ENCODE peak calls at places on chromosome 3, in four cellular contexts. G, O, H and N are unnamed samples. For H3K4me1, the result is how much of the 10 kb centered on the place peaks cover.

GRCh38 chr3:197748597-197749314 is 927 bp upstream of the FYTTD1 start:
- DNase-seq in G (no peak), O (no peak), H (no peak), N (no peak)

GRCh38 chr3:98726084-98726483 is 37.1 kb upstream of the ST3GAL6 start:
- DNase-seq in H (no peak), G (no peak), O (no peak), N (no peak)

GRCh38 chr3:172461530-172462138 is 13.4 kb upstream of the GHSR start:
- DNase-seq in H (no peak), O (no peak), G (no peak), N (peak)

GRCh38 chr3:173465112-173465511 is 67.6 kb downstream of the NLGN1 start:
- DNase-seq in O (no peak), H (no peak), G (no peak), N (no peak)

GRCh38 chr3:94184781-94185180 is 121.9 kb downstream of the NSUN3 start:
- DNase-seq in O (no peak), G (no peak), H (no peak), N (no peak)

GRCh38 chr3:113265281-113265680 is 53.9 kb downstream of the BOC start:
- DNase-seq in H (no peak), G (no peak), O (no peak), N (no peak)

GRCh38 chr3:112730210-112730609 is 89.3 kb upstream of the CCDC80 start:
- DNase-seq in O (no peak), H (no peak), G (no peak), N (no peak)

GRCh38 chr3:31132132-31132769 is 237.8 kb upstream of the GADL1 start:
- DNase-seq in O (no peak), H (no peak), G (no peak), N (peak)

GRCh38 chr3:158659454-158660237 is 12.8 kb downstream of the LXN start:
- DNase-seq in H (peak), G (peak), O (no peak), N (peak)

GRCh38 chr3:59237121-59237520 is 187.3 kb upstream of the CFAP20DC start:
- DNase-seq in H (no peak), G (no peak), O (no peak), N (no peak)

GRCh38 chr3:126927405-126927750 is 55.5 kb upstream of the PLXNA1 start:
- DNase-seq in G (no peak), H (no peak), O (no peak), N (no peak)

GRCh38 chr3:106341090-106341489 is 472.3 kb upstream of the CBLB start:
- DNase-seq in G (no peak), O (no peak), H (no peak), N (no peak)

GRCh38 chr3:169953462-169954141 is 13.0 kb upstream of the SEC62 start:
- DNase-seq in G (no peak), H (no peak), O (no peak), N (no peak)

GRCh38 chr3:108342829-108343478 is 46.6 kb downstream of the HHLA2 start:
- DNase-seq in O (no peak), G (no peak), H (no peak), N (no peak)

GRCh38 chr3:123841476-123842238 is 42.5 kb downstream of the MYLK start:
- DNase-seq in H (no peak), O (no peak), G (no peak), N (no peak)

GRCh38 chr3:156135921-156136655 is 15.7 kb downstream of the KCNAB1 start:
- DNase-seq in H (no peak), G (no peak), O (no peak), N (peak)

GRCh38 chr3:29697989-29698388 is 417.1 kb downstream of the RBMS3 start:
- DNase-seq in H (no peak), O (no peak), G (no peak), N (no peak)

GRCh38 chr3:114567774-114568173 is 273.9 kb downstream of the TIGIT start:
- DNase-seq in G (no peak), H (no peak), O (no peak), N (no peak)

GRCh38 chr3:142447308-142447851 is 457 bp downstream of the XRN1 start:
- DNase-seq in G (peak), H (peak), O (peak), N (peak)

GRCh38 chr3:189941125-189941524 is 179.6 kb downstream of the P3H2 start:
- DNase-seq in H (peak), G (peak), O (no peak), N (no peak)

GRCh38 chr3:195753609-195754008 is 32.8 kb downstream of the MUC20 start:
- DNase-seq in O (peak), G (no peak), H (no peak), N (no peak)

GRCh38 chr3:150545419-150546225 is 674 bp downstream of the SERP1 start:
- DNase-seq in O (no peak), G (peak), H (peak), N (peak)

GRCh38 chr3:110620118-110620517 is 451.5 kb upstream of the NECTIN3 start:
- DNase-seq in H (no peak), O (no peak), G (no peak), N (no peak)

GRCh38 chr3:41848745-41849574 is 112.9 kb downstream of the ULK4 start:
- DNase-seq in O (no peak), H (no peak), G (no peak), N (no peak)
- H3K4me1 ChIP-seq in O (under half), H (under half), G (under half), N (under half)

DNA sequence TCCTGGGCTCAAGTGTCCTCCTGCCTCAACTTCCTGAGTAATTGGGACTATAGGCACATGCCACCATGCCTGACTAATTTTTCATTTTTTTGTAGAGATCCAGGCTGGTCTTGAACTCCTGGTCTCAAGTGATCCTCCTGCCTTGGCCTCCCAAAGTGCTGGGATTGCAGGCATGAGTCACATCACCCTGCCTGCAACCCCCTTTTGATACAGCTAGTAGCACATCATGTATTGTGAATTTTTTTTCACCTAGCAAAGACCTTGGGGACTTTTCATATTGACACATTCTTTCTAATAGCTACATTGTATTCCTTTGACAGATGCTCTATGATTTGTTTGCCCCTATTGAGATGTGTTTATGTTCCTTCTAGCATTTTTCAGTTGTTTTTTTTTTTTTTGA is 14.2 kb downstream of the IRAK2 start:
- DNase-seq in O (no peak), G (no peak), H (no peak), N (no peak)
- H3K4me1 ChIP-seq in O (under half), G (under half), H (under half), N (under half)

GRCh38 chr3:134313839-134314587 is 60.2 kb downstream of the AMOTL2 start:
- DNase-seq in H (no peak), O (peak), G (no peak), N (no peak)
- H3K4me1 ChIP-seq in H (under half), O (under half), G (under half), N (under half)

GRCh38 chr3:57689367-57690053 is 3.4 kb downstream of the DENND6A start:
- DNase-seq in G (no peak), O (no peak), H (no peak), N (no peak)
- H3K4me1 ChIP-seq in G (under half), O (under half), H (under half), N (half or more)

GRCh38 chr3:188268336-188268735 is 114.4 kb downstream of the LPP start:
- DNase-seq in H (no peak), O (no peak), G (no peak), N (no peak)

GRCh38 chr3:188267790-188268333 is 113.9 kb downstream of the LPP start:
- DNase-seq in H (no peak), G (no peak), O (no peak), N (no peak)

GRCh38 chr3:188269040-188269439 is 115.1 kb downstream of the LPP start:
- DNase-seq in G (no peak), H (no peak), O (no peak), N (no peak)

GRCh38 chr3:188264231-188265213 is 110.6 kb downstream of the LPP start:
- DNase-seq in G (no peak), H (no peak), O (no peak), N (no peak)

GRCh38 chr3:188266581-188267274 is 112.8 kb downstream of the LPP start:
- DNase-seq in H (peak), G (no peak), O (no peak), N (no peak)
- H3K4me1 ChIP-seq in H (half or more), G (under half), O (under half), N (under half)

GRCh38 chr3:55718475-55718874 is 231.4 kb upstream of the WNT5A start:
- DNase-seq in G (no peak), H (no peak), O (no peak), N (no peak)

GRCh38 chr3:55716611-55717225 is 229.6 kb upstream of the WNT5A start:
- DNase-seq in H (no peak), O (no peak), G (no peak), N (no peak)

GRCh38 chr3:55718956-55719355 is 231.8 kb upstream of the WNT5A start:
- DNase-seq in H (no peak), G (no peak), O (no peak), N (no peak)

GRCh38 chr3:55719508-55719907 is 232.4 kb upstream of the WNT5A start:
- DNase-seq in G (no peak), H (no peak), O (no peak), N (no peak)

DNA sequence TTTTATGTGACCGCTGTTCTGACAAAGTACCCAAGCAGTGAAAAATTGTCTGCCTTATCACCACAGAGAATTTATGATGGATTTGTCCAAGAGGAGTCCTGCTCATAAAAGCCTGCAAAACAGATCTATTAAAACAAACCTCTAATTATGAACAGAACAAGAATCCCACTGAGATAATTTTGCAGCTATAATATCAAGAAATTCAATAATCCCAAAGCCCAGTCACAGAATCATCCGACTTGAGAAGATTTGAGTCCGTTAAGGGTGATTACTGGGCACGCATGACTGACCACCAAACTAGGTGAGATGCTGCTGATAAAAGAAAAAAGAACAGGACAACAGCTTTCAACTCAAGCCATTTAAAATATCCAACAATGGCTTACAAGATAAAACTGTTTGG is 231.0 kb upstream of the WNT5A start:
- DNase-seq in G (no peak), H (no peak), O (no peak), N (no peak)
- H3K4me1 ChIP-seq in G (under half), H (under half), O (under half), N (under half)

DNA sequence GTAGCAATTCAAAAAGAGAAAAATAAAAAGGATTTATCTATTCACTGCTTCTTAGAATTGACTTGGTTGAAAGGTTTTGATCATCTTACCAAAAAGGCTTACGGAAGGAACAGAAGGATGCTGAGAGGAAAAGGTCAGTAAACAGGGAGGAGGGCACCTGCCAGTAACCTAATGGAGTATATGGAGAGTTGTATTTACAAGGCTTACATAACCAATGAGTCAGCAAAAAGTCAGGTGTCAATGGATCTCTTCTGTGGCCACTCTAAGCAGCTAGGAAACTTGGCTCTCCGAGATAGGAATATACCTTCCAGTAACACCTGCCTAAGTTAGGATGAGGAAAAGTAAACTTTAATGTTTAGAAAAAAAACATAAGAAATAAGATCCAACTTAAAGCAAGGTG is 80.5 kb upstream of the PLXND1 start:
- DNase-seq in O (no peak), H (no peak), G (no peak), N (no peak)
- H3K4me1 ChIP-seq in O (under half), H (under half), G (under half), N (under half)

DNA sequence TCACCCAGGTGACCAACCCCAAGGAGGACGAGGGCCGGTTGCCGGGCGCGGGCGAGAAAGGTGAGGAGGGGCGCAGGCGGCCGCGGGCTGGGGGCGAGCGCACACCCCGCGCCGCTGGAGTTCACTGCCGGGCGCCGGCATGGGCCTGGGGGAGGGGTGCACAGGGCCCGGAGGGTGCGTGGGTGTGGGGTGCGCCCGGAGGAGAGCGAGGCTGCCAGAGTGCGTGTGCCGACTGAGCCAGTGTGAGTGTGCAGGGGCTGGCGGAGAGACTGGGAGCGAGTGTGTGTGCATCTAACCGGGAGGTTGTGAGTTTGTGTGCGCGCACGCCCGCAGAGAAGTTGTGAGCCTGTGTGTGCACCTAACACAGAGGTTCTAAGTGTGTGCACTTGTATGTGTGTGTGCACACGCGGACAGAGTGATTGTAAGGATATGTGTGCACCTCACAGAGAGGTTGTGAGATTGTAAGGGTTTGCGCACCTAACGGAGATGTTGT is 585 bp downstream of the CTDSPL start:
- DNase-seq in G (peak), O (peak), H (peak), N (no peak)
- H3K4me1 ChIP-seq in G (under half), O (under half), H (under half), N (under half)